ENCODE peak calls at places on chromosomes 4 and X, in seven cellular contexts. W is endothelial cell of umbilical vein, S is cardiac muscle cell, N is mesenchymal stem cell, I is body of pancreas, A is heart right ventricle, U is psoas muscle. F is an unnamed sample. For H3K4me1 and H3K36me3, the result is how much of the 10 kb centered on the place peaks cover.

GRCh38 chr4:183304538-183304937 is 15.5 kb downstream of the CLDN22 start:
- DNase-seq in U (no peak), S (no peak), I (no peak), A (no peak), W (no peak), N (no peak), F (no peak)

GRCh38 chr4:39526283-39526682 is 956 bp downstream of the UGDH start:
- DNase-seq in S (no peak), N (peak), A (no peak), I (no peak), W (no peak), U (no peak), F (peak)

GRCh38 chrX:140815868-140816267 is 106.3 kb downstream of the LINC00632 start:
- DNase-seq in W (no peak), A (no peak), S (peak), U (no peak), N (no peak), I (no peak), F (peak)

GRCh38 chr4:146814736-146815135 is 130.9 kb downstream of the TTC29 start:
- DNase-seq in U (no peak), A (no peak), S (no peak), I (no peak), N (no peak), W (no peak), F (no peak)

GRCh38 chr4:26199566-26199965 is 121.2 kb upstream of the RBPJ start:
- DNase-seq in U (no peak), N (no peak), S (peak), W (no peak), A (no peak), I (no peak), F (no peak)

GRCh38 chr4:105950701-105951100 is 55.4 kb downstream of the NPNT start:
- DNase-seq in U (no peak), S (no peak), I (no peak), W (no peak), N (no peak), A (no peak), F (no peak)

GRCh38 chr4:56330691-56331090 is 56.6 kb downstream of the AASDH start:
- DNase-seq in I (no peak), W (no peak), U (no peak), A (no peak), S (peak), N (peak), F (peak)

GRCh38 chrX:44344687-44345086 is 1.2 kb upstream of the EFHC2 start:
- DNase-seq in S (peak), U (no peak), N (no peak), W (no peak), A (no peak), I (no peak), F (no peak)

GRCh38 chr4:127586922-127587571 is 45.7 kb upstream of the INTU start:
- DNase-seq in N (peak), S (peak), I (peak), A (no peak), U (no peak), W (peak), F (peak)

GRCh38 chr4:40056722-40057539 is at the start of gene N4BP2:
- DNase-seq in W (peak), S (peak), U (peak), N (peak), I (peak), A (peak), F (peak)

GRCh38 chr4:117267317-117267716 is 181.9 kb upstream of the TRAM1L1 start:
- DNase-seq in I (no peak), W (no peak), N (no peak), U (no peak), A (no peak), S (no peak), F (no peak)

GRCh38 chrX:20143539-20143938 is 1.9 kb upstream of the EIF1AX start:
- DNase-seq in W (no peak), A (no peak), U (no peak), S (no peak), N (no peak), I (no peak), F (no peak)

GRCh38 chr4:55671667-55672066 is 35.6 kb upstream of the NMU start:
- DNase-seq in N (no peak), W (no peak), I (no peak), U (no peak), S (no peak), A (no peak), F (no peak)

GRCh38 chr4:140242357-140243284 is 88.6 kb upstream of the MAML3 start:
- DNase-seq in A (no peak), W (no peak), I (no peak), N (no peak), S (peak), U (no peak), F (no peak)

GRCh38 chr4:77449996-77450395 is 155.6 kb upstream of the CXCL13 start:
- DNase-seq in U (no peak), S (peak), N (no peak), A (no peak), I (no peak), W (no peak), F (no peak)

GRCh38 chrX:20267924-20268701 is 1.4 kb upstream of the RPS6KA3 start:
- DNase-seq in A (peak), S (peak), U (peak), I (peak), N (peak), W (peak), F (peak)

GRCh38 chrX:45774961-45775360 is 574.3 kb upstream of the DIPK2B start:
- DNase-seq in U (no peak), I (no peak), A (peak), W (peak), N (no peak), S (peak), F (peak)

GRCh38 chr4:144819591-144819990 is 173.6 kb downstream of the HHIP start:
- DNase-seq in U (no peak), A (no peak), I (no peak), S (no peak), N (no peak), W (no peak), F (no peak)

GRCh38 chrX:1679238-1679637 is 64.4 kb downstream of the ASMT start:
- DNase-seq in I (no peak), A (no peak), W (no peak), N (no peak), S (no peak), U (no peak), F (peak)

GRCh38 chrX:27350476-27350875 is 112.7 kb downstream of the PPP4R3C start:
- DNase-seq in W (peak), N (no peak), S (no peak), I (no peak), A (no peak), U (no peak), F (no peak)

GRCh38 chrX:141176586-141177451 is at the start of gene LDOC1:
- DNase-seq in A (peak), U (peak), N (peak), W (peak), S (peak), I (peak), F (peak)

GRCh38 chrX:53263597-53264094 is 17.7 kb downstream of the IQSEC2 start:
- DNase-seq in A (no peak), W (peak), N (peak), I (no peak), U (no peak), S (peak), F (peak)

GRCh38 chr4:91485415-91485814 is 818.4 kb upstream of the GRID2 start:
- DNase-seq in S (no peak), N (no peak), W (no peak), U (no peak), A (no peak), I (no peak), F (no peak)

GRCh38 chr4:157421365-157421764 is 200.8 kb downstream of the GRIA2 start:
- DNase-seq in W (peak), U (no peak), S (no peak), A (no peak), N (no peak), I (no peak), F (no peak)

GRCh38 chr4:57233391-57233790 is 123.2 kb upstream of the IGFBP7 start:
- DNase-seq in I (no peak), A (no peak), S (peak), W (peak), N (peak), U (no peak), F (peak)

GRCh38 chrX:107823456-107823855 is 2.2 kb upstream of the MID2 start:
- DNase-seq in A (no peak), N (peak), S (peak), I (no peak), W (peak), U (no peak), F (peak)

GRCh38 chr4:155220025-155220424 is 11.6 kb downstream of the NPY2R start:
- DNase-seq in W (no peak), I (no peak), U (no peak), N (no peak), A (no peak), S (no peak), F (no peak)

GRCh38 chr4:80336582-80336981 is 1.1 kb downstream of the CFAP299 start:
- DNase-seq in A (no peak), U (no peak), W (peak), I (peak), S (peak), N (peak), F (peak)

GRCh38 chr4:54992266-54992665 is 133.1 kb downstream of the KDR start:
- DNase-seq in N (peak), W (no peak), A (no peak), S (no peak), U (no peak), I (no peak), F (no peak)

GRCh38 chrX:9352683-9353430 is 112.0 kb upstream of the TBL1X start:
- DNase-seq in A (no peak), W (no peak), N (peak), I (peak), U (no peak), S (peak), F (peak)

GRCh38 chrX:130120321-130120731 is 10.0 kb upstream of the ELF4 start:
- DNase-seq in S (no peak), I (no peak), U (no peak), N (peak), W (peak), A (peak), F (no peak)

GRCh38 chr4:107691378-107691777 is 28.7 kb downstream of the PAPSS1 start:
- DNase-seq in S (no peak), W (no peak), A (no peak), U (no peak), N (no peak), I (peak), F (no peak)

GRCh38 chrX:150060406-150060805 is 122.1 kb upstream of the EOLA2 start:
- DNase-seq in A (no peak), W (no peak), S (no peak), N (peak), I (no peak), U (no peak), F (peak)

GRCh38 chrX:119887721-119888425 is 7.8 kb upstream of the AKAP14 start:
- DNase-seq in S (peak), A (peak), I (peak), N (peak), U (peak), W (peak), F (peak)

DNA sequence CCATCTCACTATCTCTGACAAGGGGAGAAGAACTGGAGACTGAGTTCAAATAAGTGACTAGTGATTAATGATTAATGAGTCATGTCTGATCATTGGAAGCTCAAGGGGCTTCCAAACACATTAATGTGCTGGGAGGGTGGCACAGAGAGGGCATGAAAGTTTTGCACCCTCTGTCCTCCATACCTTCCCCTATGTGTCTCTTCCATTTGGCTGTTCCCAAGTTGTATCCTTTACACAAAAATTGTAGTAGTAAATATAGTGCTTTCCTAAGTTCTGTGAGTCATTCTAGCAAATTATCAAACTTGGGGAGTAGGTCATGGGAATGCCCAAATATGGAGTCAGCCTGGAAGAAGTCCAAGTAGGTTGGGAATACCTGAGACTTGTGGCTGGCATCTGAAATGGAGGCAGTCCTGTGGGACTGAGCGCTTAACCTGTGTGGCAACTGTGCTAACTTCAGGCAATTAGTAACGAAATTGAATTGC is 4.1 kb upstream of the FAM200B start:
- DNase-seq in I (peak), A (no peak), S (peak), U (no peak), W (peak), N (peak), F (peak)
- H3K4me1 ChIP-seq in I (under half), A (under half), S (under half), U (under half), W (under half), N (under half), F (under half)

DNA sequence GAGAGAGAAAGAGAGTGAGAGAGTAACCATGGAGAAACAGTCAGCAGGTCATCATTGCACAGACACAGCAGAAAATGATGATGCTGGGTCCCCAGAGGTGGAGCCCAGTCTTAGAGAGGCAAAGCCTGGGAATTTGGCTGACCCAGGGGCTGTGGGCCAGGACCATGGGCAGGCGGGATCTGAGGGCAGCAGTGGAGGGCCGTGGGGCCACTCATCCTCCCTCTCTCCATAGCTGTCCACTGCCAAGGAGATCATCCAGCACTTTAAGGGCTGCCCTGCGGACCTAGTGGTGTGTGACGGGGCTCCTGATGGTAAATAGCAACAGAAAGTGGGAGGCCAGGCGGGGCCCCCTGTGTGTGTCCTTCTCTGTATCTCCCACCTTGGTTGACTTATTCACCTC is 2.8 kb downstream of the FTSJ1 start:
- DNase-seq in N (no peak), I (no peak), A (no peak), S (no peak), W (no peak), U (no peak), F (no peak)
- H3K36me3 ChIP-seq in N (under half), I (under half), A (under half), S (under half), W (under half), U (under half), F (under half)

GRCh38 chrX:40088299-40088625 is 9.5 kb downstream of the BCOR start:
- DNase-seq in I (no peak), A (no peak), N (peak), W (no peak), U (no peak), S (no peak), F (no peak)

GRCh38 chrX:40085714-40086113 is 12.0 kb downstream of the BCOR start:
- DNase-seq in S (no peak), U (no peak), A (no peak), W (no peak), I (peak), N (no peak), F (no peak)

GRCh38 chrX:40085086-40085551 is 12.6 kb downstream of the BCOR start:
- DNase-seq in W (peak), S (peak), I (peak), A (no peak), U (no peak), N (peak), F (peak)

GRCh38 chrX:40087574-40088298 is 10.0 kb downstream of the BCOR start:
- DNase-seq in A (no peak), S (no peak), I (no peak), N (peak), W (no peak), U (no peak), F (no peak)

GRCh38 chrX:40086569-40087335 is 11.0 kb downstream of the BCOR start:
- DNase-seq in W (no peak), S (peak), A (no peak), U (no peak), I (peak), N (peak), F (peak)
- H3K4me1 ChIP-seq in W (under half), S (half or more), A (half or more), U (under half), I (half or more), N (under half), F (under half)

DNA sequence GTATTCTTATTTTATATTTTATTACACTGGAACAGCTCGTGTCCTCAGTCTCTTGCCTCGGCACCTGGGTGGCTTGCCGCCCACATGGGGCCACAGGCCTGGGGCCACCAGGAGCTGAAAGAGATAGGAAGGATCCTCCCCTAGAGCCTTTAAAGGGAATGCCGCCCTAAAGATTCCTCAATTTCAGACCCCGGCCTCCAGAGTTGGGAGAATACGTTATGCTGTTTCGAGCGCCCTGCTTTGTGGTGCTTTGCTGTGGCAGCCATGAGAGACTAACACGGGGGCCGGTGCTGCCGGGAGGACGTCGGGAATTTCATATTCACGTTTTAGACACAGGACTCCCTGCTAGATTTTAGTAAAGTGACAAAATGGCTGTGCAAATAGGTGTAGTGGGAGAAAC is 33.2 kb downstream of the ACOX3 start:
- DNase-seq in W (no peak), I (no peak), S (no peak), A (no peak), N (no peak), U (no peak), F (no peak)
- H3K36me3 ChIP-seq in W (under half), I (under half), S (under half), A (half or more), N (half or more), U (under half), F (under half)

DNA sequence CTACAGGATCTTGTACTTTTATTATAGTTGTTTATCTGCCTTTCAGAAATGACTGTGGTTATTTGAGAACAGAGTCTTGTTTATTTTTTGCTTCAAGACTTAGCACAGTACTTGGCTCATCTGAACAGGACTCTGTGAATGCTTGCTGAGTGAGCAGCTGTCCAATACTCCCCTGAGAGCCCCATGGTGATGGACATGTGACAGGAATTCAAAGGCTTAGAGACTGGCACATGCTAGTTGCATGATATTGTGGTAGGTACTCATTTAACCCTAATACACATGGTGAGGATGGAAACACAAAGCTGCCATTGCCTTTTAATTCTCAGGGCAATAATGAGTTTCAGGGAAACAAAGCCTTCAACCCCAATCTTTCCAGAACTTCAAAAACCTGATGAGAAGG is 97.3 kb downstream of the GEMIN8 start:
- DNase-seq in W (no peak), I (no peak), S (no peak), U (no peak), A (no peak), N (no peak), F (no peak)
- H3K4me1 ChIP-seq in W (under half), I (under half), S (under half), U (under half), A (under half), N (under half), F (under half)

DNA sequence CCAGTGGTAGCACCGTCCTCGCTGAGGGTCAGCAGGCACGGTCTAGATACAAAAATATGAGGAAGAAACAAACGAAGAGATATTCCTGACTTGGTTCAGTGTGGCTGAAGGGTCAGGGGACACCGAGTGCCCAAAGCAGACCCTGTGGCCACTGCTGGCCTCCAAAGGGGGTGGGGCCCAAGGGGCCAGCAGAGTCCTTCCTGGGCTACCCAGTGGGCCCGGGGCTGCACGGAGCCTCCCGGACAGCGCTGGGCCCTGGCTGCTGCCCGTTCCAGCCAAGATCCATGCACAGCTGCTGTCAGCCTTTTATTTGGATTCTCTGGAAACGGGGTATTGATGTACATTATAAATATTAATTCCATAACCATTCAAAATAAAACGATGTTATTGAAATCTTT is 20.4 kb downstream of the NELFA start:
- DNase-seq in I (no peak), W (no peak), N (no peak), A (no peak), S (no peak), U (no peak), F (no peak)
- H3K36me3 ChIP-seq in I (under half), W (half or more), N (half or more), A (half or more), S (under half), U (under half), F (under half)